ENCODE peak calls at places on chromosomes 7 and 10, in ten cellular contexts. R, U, K, E, S, C, Q, F, D and X are unnamed samples.

GRCh38 chr7:101201695-101202602 is 1.1 kb upstream of the MOGAT3 start:
- DNase-seq in R (no peak), U (no peak), K (no peak), E (no peak), S (no peak), C (no peak), Q (no peak), F (no peak), D (no peak), X (no peak)

GRCh38 chr7:79332091-79332490 is 121.4 kb downstream of the MAGI2 start:
- DNase-seq in R (no peak), U (no peak), K (no peak), E (no peak), S (no peak), C (peak), Q (no peak), F (no peak), D (no peak), X (no peak)

GRCh38 chr10:133258818-133259602 is 17.7 kb downstream of the ADAM8 start:
- DNase-seq in R (peak), U (peak), K (peak), E (no peak), S (peak), C (peak), Q (no peak), F (no peak), D (no peak), X (no peak)

GRCh38 chr7:92731327-92732063 is 104.9 kb downstream of the CDK6 start:
- DNase-seq in R (no peak), U (no peak), K (no peak), E (no peak), S (peak), C (peak), Q (no peak), F (no peak), D (peak), X (no peak)

GRCh38 chr10:95264227-95265051 is 26.4 kb downstream of the PDLIM1 start:
- DNase-seq in R (peak), U (no peak), K (no peak), E (no peak), S (no peak), C (no peak), Q (no peak), F (no peak), D (no peak), X (peak)

GRCh38 chr10:129047585-129047984 is 419.5 kb upstream of the MGMT start:
- DNase-seq in R (no peak), U (no peak), K (no peak), E (no peak), S (no peak), C (no peak), Q (no peak), F (no peak), D (no peak), X (no peak)

GRCh38 chr10:86100581-86101061 is 266.0 kb downstream of the GRID1 start:
- DNase-seq in R (peak), U (no peak), K (no peak), E (no peak), S (peak), C (peak), Q (peak), F (peak), D (peak), X (peak)

GRCh38 chr7:77331938-77332695 is 84.0 kb downstream of the GSAP start:
- DNase-seq in R (peak), U (peak), K (peak), E (peak), S (peak), C (peak), Q (peak), F (peak), D (peak), X (peak)

GRCh38 chr7:824106-824505 is 8.2 kb upstream of the SUN1 start:
- DNase-seq in R (no peak), U (no peak), K (no peak), E (no peak), S (no peak), C (no peak), Q (no peak), F (no peak), D (no peak), X (no peak)

GRCh38 chr10:27482984-27483956 is 20.8 kb upstream of the RAB18 start:
- DNase-seq in R (no peak), U (peak), K (no peak), E (no peak), S (no peak), C (no peak), Q (no peak), F (no peak), D (no peak), X (no peak)

GRCh38 chr10:12720217-12720981 is 281.1 kb downstream of the CCDC3 start:
- DNase-seq in R (peak), U (peak), K (no peak), E (no peak), S (peak), C (peak), Q (no peak), F (peak), D (no peak), X (peak)

GRCh38 chr7:51298912-51299311 is 17.7 kb downstream of the COBL start:
- DNase-seq in R (no peak), U (no peak), K (no peak), E (peak), S (no peak), C (no peak), Q (no peak), F (no peak), D (no peak), X (no peak)

GRCh38 chr7:42883950-42884349 is 27.9 kb downstream of the C7orf25 start:
- DNase-seq in R (no peak), U (peak), K (no peak), E (no peak), S (peak), C (peak), Q (no peak), F (peak), D (peak), X (no peak)

GRCh38 chr10:87092356-87092860 is 2.2 kb downstream of the GLUD1 start:
- DNase-seq in R (no peak), U (no peak), K (no peak), E (no peak), S (peak), C (peak), Q (no peak), F (no peak), D (peak), X (no peak)

GRCh38 chr7:121099572-121099971 is 111.1 kb downstream of the CPED1 start:
- DNase-seq in R (no peak), U (no peak), K (no peak), E (no peak), S (no peak), C (no peak), Q (no peak), F (no peak), D (peak), X (no peak)

DNA sequence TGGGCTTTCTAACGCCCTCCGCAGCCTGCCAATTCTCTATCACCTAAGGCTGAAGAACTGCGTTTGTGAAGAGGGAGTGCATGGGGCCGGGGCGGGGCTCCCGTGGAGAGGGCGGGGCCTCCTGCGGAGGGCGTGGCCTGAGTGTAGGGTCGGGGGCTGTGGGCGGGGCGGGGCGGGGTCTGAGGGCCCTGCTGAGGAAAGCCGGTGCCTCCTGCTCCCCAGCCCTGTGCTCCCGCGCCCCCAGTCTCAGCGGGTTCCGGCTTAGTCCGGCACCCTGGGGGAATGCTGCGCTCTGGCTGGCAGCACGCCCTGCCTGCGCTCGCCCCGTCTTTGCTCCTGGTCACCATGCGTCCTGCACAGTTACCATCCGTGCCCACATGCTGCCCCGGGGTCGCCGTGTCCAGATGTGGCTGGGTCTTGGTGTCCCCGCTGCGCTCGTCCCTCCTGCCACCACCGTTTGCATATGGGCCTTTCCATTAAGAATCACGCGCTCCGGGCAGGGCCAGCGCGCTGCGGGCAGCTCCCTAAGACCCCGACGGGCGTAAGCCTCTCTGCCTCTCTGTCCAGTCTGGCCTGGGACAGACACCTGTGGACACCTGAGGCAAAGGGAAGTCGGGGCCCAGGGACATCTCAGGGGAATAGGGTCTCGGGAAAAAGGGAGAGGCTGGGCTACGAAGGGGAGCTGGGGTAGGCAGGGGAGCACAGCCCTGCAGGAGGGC is 144.0 kb upstream of the RET start:
- DNase-seq in R (no peak), U (no peak), K (no peak), E (peak), S (no peak), C (no peak), Q (peak), F (no peak), D (no peak), X (no peak)
- H3K4me3 ChIP-seq in R (no peak), U (no peak), K (no peak), E (no peak), S (no peak), C (no peak), Q (peak), F (no peak), D (no peak), X (no peak)

GRCh38 chr7:112079671-112080070 is 126.5 kb downstream of the DOCK4 start:
- DNase-seq in R (no peak), U (no peak), K (no peak), E (no peak), S (no peak), C (peak), Q (no peak), F (no peak), D (no peak), X (no peak)
- TF ChIP-seq CTCF in R (peak), U (no peak), K (peak), E (no peak), S (peak), C (peak), Q (peak), F (peak), D (peak), X (no peak)

DNA sequence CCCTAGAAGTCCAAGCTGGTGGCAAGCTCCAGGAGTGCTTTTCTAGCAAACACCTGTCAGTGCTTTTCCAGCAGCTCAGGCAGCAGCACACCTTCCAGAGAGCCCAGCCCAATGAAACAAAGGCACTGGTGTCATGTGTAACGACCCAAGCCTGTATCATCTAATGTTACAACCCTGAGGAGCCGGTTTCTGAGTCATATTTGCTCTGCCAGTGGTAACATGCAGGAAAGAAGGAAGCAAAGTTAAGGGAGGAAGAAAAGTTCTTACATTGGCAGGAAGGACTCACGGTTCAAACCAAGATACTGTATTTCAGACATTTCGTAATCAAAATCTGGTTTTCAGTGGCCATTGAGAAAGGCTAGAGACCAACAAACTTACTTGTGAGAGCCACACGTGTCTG is at the start of gene ANKRD22:
- DNase-seq in R (peak), U (peak), K (no peak), E (no peak), S (peak), C (peak), Q (no peak), F (no peak), D (no peak), X (peak)
- H3K4me3 ChIP-seq in R (peak), U (no peak), K (no peak), E (no peak), S (peak), C (no peak), Q (no peak), F (no peak), D (no peak), X (no peak)

DNA sequence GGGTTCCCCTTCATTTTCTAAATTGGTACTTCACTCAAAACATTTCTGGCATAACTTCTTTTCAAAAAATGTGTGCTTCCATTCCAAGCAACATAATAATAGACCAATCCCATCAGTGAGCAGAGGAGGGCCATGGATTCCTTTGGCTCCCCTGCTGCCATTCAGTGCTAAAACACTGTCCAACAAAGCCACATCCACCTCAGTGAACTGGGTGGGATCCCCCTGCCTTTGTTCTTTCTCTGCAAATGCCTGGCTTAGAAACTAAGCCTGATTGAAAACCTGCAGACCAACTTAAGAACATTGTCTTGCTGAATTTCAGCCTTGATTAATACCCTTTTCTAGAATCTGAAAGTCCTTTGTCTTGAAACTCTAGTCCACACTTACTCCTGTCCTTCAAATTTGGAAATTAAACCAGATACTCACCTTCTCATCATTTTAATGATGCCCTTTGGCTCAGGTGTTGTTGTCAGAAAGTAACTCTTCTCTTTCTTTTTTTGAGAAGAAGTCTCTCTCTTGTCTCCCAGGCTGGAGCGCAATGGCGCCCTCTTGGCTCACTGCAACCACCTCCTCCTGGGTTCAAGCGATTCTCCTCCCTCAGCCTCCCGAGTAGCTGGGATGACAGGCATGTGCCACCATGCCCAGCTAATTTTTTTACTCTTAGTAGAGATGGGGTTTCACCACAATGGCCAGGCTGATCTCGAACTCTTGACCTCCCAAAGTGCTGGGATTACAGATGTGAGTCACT is 132.3 kb downstream of the PLXNA4 start:
- DNase-seq in R (no peak), U (no peak), K (no peak), E (no peak), S (no peak), C (no peak), Q (no peak), F (no peak), D (no peak), X (no peak)
- TF ChIP-seq CTCF in R (peak), U (no peak), K (no peak), E (no peak), S (peak), C (no peak), Q (peak), F (no peak), D (peak), X (no peak)